ENCODE peak calls at places on chromosomes 13 and 19, in nine cellular contexts. G, U, R, X, P, H, Q, N and J are unnamed samples.

GRCh38 chr19:32404939-32405430 is 585 bp upstream of the DPY19L3 start:
- DNase-seq in Q (peak; percentile 43), R (peak; percentile 70), X (peak; percentile 76), N (peak; percentile 35), P (peak; percentile 61), U (peak; percentile 58), H (peak; percentile 59), G (no peak), J (peak; percentile 8)

GRCh38 chr13:52103386-52103785 is 25.5 kb downstream of the NEK5 start:
- DNase-seq in G (no peak), N (no peak), R (no peak), H (no peak), U (no peak), Q (no peak), P (no peak), X (no peak), J (no peak)

GRCh38 chr13:111282997-111283396 is 37.4 kb upstream of the TEX29 start:
- DNase-seq in H (no peak), X (no peak), Q (no peak), P (no peak), U (no peak), G (no peak), N (no peak), R (no peak), J (no peak)

GRCh38 chr13:39317284-39317683 is 279.0 kb downstream of the NHLRC3 start:
- DNase-seq in U (peak; percentile 31), R (peak; percentile 53), N (no peak), Q (peak; percentile 88), X (peak; percentile 68), G (peak; percentile 21), P (no peak), H (no peak), J (no peak)

GRCh38 chr19:48489608-48490216 is 20.5 kb downstream of the CYTH2 start:
- DNase-seq in N (peak; percentile 57), G (peak; percentile 60), R (peak; percentile 81), X (peak; percentile 77), H (peak; percentile 91), P (peak; percentile 83), U (no peak), Q (peak; percentile 44), J (no peak)

GRCh38 chr13:60441761-60442160 is 44.7 kb downstream of the TDRD3 start:
- DNase-seq in G (no peak), Q (no peak), N (no peak), H (no peak), X (no peak), U (no peak), R (no peak), P (no peak), J (no peak)

GRCh38 chr13:48727252-48728011 is 73.7 kb downstream of the CYSLTR2 start:
- DNase-seq in X (peak; percentile 69), Q (peak; percentile 92), P (no peak), N (no peak), G (no peak), U (no peak), R (no peak), H (no peak), J (no peak)

GRCh38 chr13:49495783-49496762 is at the start of gene PHF11:
- DNase-seq in G (peak; percentile 79), H (peak; percentile 29), P (peak; percentile 64), U (peak; percentile 71), X (peak; percentile 88), R (peak; percentile 90), Q (peak; percentile 75), N (peak; percentile 63), J (peak; percentile 16)

GRCh38 chr19:43078311-43078710 is 4.2 kb downstream of the PSG2 start:
- DNase-seq in H (no peak), X (no peak), Q (no peak), G (peak; percentile 84), R (no peak), U (no peak), N (no peak), P (no peak), J (no peak)

GRCh38 chr13:51564252-51564651 is 20.0 kb upstream of the WDFY2 start:
- DNase-seq in P (no peak), Q (no peak), H (no peak), X (no peak), N (no peak), U (no peak), R (no peak), G (no peak), J (no peak)

GRCh38 chr13:59356607-59357006 is 807.1 kb downstream of the DIAPH3 start:
- DNase-seq in Q (peak; percentile 74), R (peak; percentile 74), H (no peak), U (peak; percentile 8), X (peak; percentile 93), G (no peak), N (no peak), P (no peak), J (no peak)

GRCh38 chr19:55255618-55256423 is 3.0 kb downstream of the PPP6R1 start:
- DNase-seq in R (no peak), U (no peak), G (peak; percentile 69), N (no peak), X (no peak), P (no peak), Q (no peak), H (no peak), J (no peak)

GRCh38 chr13:101554420-101555125 is 102.1 kb downstream of the ITGBL1 start:
- DNase-seq in P (no peak), X (no peak), N (no peak), G (peak; percentile 25), Q (no peak), U (no peak), H (no peak), R (no peak), J (no peak)

GRCh38 chr13:111371720-111372119 is 51.3 kb downstream of the TEX29 start:
- DNase-seq in G (no peak), U (no peak), H (no peak), N (no peak), X (no peak), Q (no peak), R (no peak), P (no peak), J (no peak)

GRCh38 chr19:8071912-8072311 is 19.4 kb downstream of the CCL25 start:
- DNase-seq in U (no peak), P (no peak), N (no peak), Q (no peak), H (peak; percentile 33), G (no peak), X (no peak), R (no peak), J (no peak)

GRCh38 chr19:50977626-50978025 is 6.1 kb downstream of the KLK7 start:
- DNase-seq in G (no peak), H (no peak), Q (no peak), X (no peak), U (no peak), N (no peak), R (no peak), P (no peak), J (no peak)

GRCh38 chr13:91574756-91575155 is 176.3 kb downstream of the GPC5 start:
- DNase-seq in H (no peak), U (no peak), P (no peak), Q (peak; percentile 71), X (no peak), N (no peak), R (no peak), G (no peak), J (no peak)

GRCh38 chr13:52599037-52599852 is 43.0 kb upstream of the HNRNPA1L2 start:
- DNase-seq in N (no peak), X (no peak), P (no peak), G (peak; percentile 83), R (no peak), Q (peak; percentile 59), U (no peak), H (no peak), J (no peak)

GRCh38 chr13:76512676-76513277 is 373.4 kb downstream of the KCTD12 start:
- DNase-seq in H (no peak), N (no peak), R (no peak), U (no peak), G (peak; percentile 76), Q (peak; percentile 97), X (no peak), P (no peak), J (no peak)

GRCh38 chr13:64855506-64855905 is 2374.6 kb downstream of the PCDH9 start:
- DNase-seq in G (no peak), X (no peak), U (no peak), Q (peak; percentile 54), H (no peak), P (peak; percentile 23), N (no peak), R (no peak), J (no peak)

GRCh38 chr19:4357095-4357797 is 13.9 kb downstream of the MPND start:
- DNase-seq in Q (no peak), X (no peak), P (no peak), H (no peak), N (no peak), R (no peak), G (no peak), U (no peak), J (no peak)

GRCh38 chr13:51729853-51730553 is 74.0 kb downstream of the DHRS12 start:
- DNase-seq in R (peak; percentile 75), G (peak; percentile 77), P (no peak), H (peak; percentile 7), U (peak; percentile 48), Q (peak; percentile 87), N (no peak), X (peak; percentile 36), J (no peak)

GRCh38 chr19:58054792-58055482 is 4.1 kb upstream of the ZNF135 start:
- DNase-seq in U (peak; percentile 40), X (peak; percentile 68), Q (peak; percentile 54), G (no peak), N (no peak), P (peak; percentile 34), H (no peak), R (peak; percentile 32), J (no peak)

GRCh38 chr19:17947815-17948473 is 15.1 kb downstream of the CCDC124 start:
- DNase-seq in H (peak; percentile 96), U (peak; percentile 94), G (peak; percentile 87), N (peak; percentile 68), P (peak; percentile 99), X (peak; percentile 94), Q (peak; percentile 90), R (peak; percentile 91), J (peak; percentile 87)
- H3K4me1 ChIP-seq in H (peaks cover 17% of the 10 kb centered on the region), U (peaks cover 14% of the 10 kb centered on the region), G (peaks cover 23% of the 10 kb centered on the region), N (peaks cover 21% of the 10 kb centered on the region), P (peaks cover 8% of the 10 kb centered on the region), X (peaks cover 55% of the 10 kb centered on the region), Q (peaks cover 7% of the 10 kb centered on the region), R (no peaks in the 10 kb centered on the region), J (peaks cover 17% of the 10 kb centered on the region)

GRCh38 chr19:2251577-2252480 is 2.7 kb downstream of the AMH start:
- DNase-seq in R (no peak), Q (no peak), G (no peak), U (no peak), P (no peak), X (no peak), N (no peak), H (no peak), J (no peak)
- H3K4me3 ChIP-seq in R (no peak overlapping the region), Q (no peak overlapping the region), G (no peak overlapping the region), U (no peak overlapping the region), P (no peak overlapping the region), X (no peak overlapping the region), N (no peak overlapping the region), H (no peak overlapping the region), J (no peak overlapping the region)

GRCh38 chr19:47381121-47381520 is 32.0 kb downstream of the DHX34 start:
- DNase-seq in H (no peak), X (no peak), R (no peak), P (no peak), N (no peak), Q (no peak), U (no peak), G (no peak), J (no peak)
- H3K4me1 ChIP-seq in H (no peaks in the 10 kb centered on the region), X (peaks cover 16% of the 10 kb centered on the region), R (no peaks in the 10 kb centered on the region), P (no peaks in the 10 kb centered on the region), N (no peaks in the 10 kb centered on the region), Q (no peaks in the 10 kb centered on the region), U (no peaks in the 10 kb centered on the region), G (no peaks in the 10 kb centered on the region), J (peaks cover 8% of the 10 kb centered on the region)

GRCh38 chr13:100506154-100506553 is 82.4 kb downstream of the GGACT start:
- DNase-seq in N (no peak), G (no peak), H (no peak), P (no peak), R (no peak), U (no peak), X (no peak), Q (no peak), J (no peak)
- H3K4me3 ChIP-seq in N (no peak overlapping the region), G (no peak overlapping the region), H (no peak overlapping the region), P (no peak overlapping the region), R (no peak overlapping the region), U (no peak overlapping the region), X (no peak overlapping the region), Q (no peak overlapping the region), J (no peak overlapping the region)